ENCODE peak calls at places on chromosomes 12 and 14, in five cellular contexts. K is PC-9, R is stomach, G is endothelial cell, Y is epithelial cell of proximal tubule. M is an unnamed sample.

GRCh38 chr14:106459971-106460730 is 933.8 kb downstream of the TMEM121 start:
- DNase-seq in K (no peak), G (no peak), R (no peak), Y (no peak), M (peak)

GRCh38 chr14:74712499-74713394 is at the start of the genes AREL1 and FCF1:
- DNase-seq in R (peak), Y (peak), G (peak), K (peak), M (peak)

GRCh38 chr14:55514819-55515470 is 65.1 kb upstream of the KTN1 start:
- DNase-seq in K (no peak), G (no peak), Y (no peak), R (no peak), M (no peak)

GRCh38 chr14:29242755-29243340 is 476.3 kb downstream of the FOXG1 start:
- DNase-seq in Y (peak), G (no peak), K (no peak), R (no peak), M (no peak)

GRCh38 chr12:51183816-51184215 is 10.9 kb upstream of the TFCP2 start:
- DNase-seq in R (peak), G (no peak), Y (peak), K (no peak), M (no peak)

GRCh38 chr14:55707365-55707804 is 127.4 kb downstream of the KTN1 start:
- DNase-seq in G (no peak), R (no peak), Y (no peak), K (peak), M (no peak)

GRCh38 chr12:57766464-57767311 is at the start of gene CYP27B1:
- DNase-seq in Y (no peak), R (no peak), G (no peak), K (no peak), M (peak)

GRCh38 chr12:8088574-8088973 is 6.5 kb downstream of the NECAP1 start:
- DNase-seq in R (no peak), G (no peak), K (no peak), Y (no peak), M (no peak)

GRCh38 chr12:103333676-103334075 is 162.1 kb downstream of the C12orf42 start:
- DNase-seq in G (no peak), R (no peak), Y (no peak), K (no peak), M (no peak)

DNA sequence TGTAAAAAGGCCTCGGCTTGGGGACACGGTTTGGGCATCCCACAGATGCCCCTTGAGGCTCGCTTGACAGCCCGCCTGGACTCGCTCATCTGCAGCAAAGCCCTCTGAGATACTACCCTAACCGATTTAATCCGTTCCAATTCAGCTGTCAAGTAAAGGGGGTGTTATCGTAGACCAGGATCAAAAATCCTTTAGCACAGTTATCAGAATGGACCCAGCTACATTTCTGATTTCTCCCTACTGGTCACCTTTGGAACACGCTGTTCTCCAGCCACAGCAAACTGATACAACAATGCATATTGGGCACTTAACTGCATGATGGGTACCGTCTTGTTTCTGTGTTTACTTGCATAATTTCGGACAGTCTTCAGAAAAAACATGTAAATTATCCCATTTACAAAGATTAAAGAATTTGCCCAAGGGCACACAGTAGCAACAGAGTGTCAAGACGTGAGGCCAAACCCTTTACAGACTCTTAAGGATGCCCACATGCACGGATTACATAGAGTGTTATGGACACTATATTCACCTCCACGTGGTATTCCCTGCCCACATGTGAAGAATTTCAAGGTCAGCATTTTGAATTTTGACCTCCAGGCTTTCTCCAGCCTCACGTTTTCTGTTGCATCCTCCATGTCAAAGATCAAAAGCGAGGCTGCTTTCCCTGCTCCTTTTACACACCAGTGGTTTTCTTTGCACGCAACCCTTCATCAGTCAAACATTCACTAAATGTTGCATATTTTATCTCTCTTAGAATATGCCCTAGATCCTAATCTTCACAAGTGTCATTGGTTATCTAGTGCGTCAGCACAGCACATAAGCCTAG is 3.2 kb upstream of the DUSP6 start:
- DNase-seq in R (no peak), G (no peak), Y (no peak), K (no peak), M (no peak)
- TF ChIP-seq CTCF in R (no peak), G (peak), Y (peak), K (no peak), M (no peak)

DNA sequence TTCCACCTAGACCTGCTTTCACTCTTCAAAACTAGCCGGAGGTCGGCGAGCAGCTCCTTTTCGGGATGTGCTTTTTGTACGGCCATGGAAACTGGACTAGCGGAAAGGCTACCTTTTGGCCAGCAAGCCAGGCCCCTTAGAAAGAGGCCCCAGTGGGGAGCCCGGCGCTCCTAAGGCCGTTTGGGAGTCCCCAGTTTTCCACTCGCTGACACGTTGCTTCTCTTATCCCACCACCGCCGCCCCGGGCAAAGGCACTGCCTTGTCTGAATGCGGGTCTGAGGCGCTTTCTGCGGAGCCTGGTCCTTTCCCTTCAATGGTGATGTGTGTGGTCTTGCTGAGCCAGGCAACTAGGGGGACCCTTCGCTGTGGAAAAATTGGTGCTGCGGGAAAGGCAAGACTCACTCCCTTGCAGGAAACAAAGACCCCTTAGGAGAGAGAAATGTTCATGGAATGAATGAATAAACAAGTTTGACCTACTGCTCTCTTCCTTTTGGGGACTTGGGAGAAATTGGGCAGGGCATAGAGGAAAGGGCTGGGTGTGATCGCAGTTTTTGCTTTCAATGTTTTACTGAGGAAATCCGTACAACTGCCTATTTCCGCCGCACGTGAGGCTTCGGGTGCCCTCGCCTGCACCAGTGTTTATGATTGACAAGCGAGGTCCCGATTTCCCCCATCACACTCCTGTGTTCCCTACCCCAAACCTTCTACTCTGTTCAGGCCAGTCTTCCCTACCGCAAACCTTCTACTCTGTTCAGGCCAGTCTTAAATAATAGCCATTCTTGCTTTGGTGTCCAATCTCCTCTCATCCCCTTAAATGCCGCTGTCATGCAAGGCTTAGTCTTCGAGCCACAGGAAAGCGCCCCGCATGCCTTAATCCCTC is 970 bp upstream of the SLC38A2 start:
- DNase-seq in Y (no peak), G (peak), R (peak), K (no peak), M (peak)
- TF ChIP-seq CTCF in Y (peak), G (no peak), R (no peak), K (no peak), M (no peak)

GRCh38 chr12:19915392-19916192 is 452.7 kb upstream of the PDE3A start:
- DNase-seq in Y (no peak), R (no peak), G (peak), K (no peak), M (peak)
- TF ChIP-seq CTCF in Y (peak), R (peak), G (peak), K (peak), M (peak)

GRCh38 chr12:6183689-6184441 is 16.3 kb upstream of the CD9 start:
- DNase-seq in K (no peak), G (no peak), Y (no peak), R (peak), M (no peak)
- TF ChIP-seq CTCF in K (no peak), G (no peak), Y (no peak), R (no peak), M (no peak)

GRCh38 chr12:48991247-48992050 is 7.7 kb downstream of the DDN start:
- DNase-seq in G (no peak), Y (no peak), R (no peak), K (no peak), M (no peak)
- TF ChIP-seq CTCF in G (no peak), Y (no peak), R (no peak), K (no peak), M (no peak)

M was measured in Calu3.